ENCODE peak calls at places on chromosomes 12 and 14, in seven cellular contexts. Y is H1, H is K562, N is SK-N-SH, M is HepG2, F is GM12878, J is endothelial cell of umbilical vein. O is an unnamed sample.

GRCh38 chr14:61567838-61568571 is 127.3 kb upstream of the HIF1A start:
- DNase-seq in Y (no peak), H (no peak), N (no peak), M (no peak), F (no peak), J (no peak), O (no peak)

GRCh38 chr14:20626274-20626673 is 15.2 kb downstream of the OR6S1 start:
- DNase-seq in Y (no peak), H (no peak), N (no peak), M (no peak), F (no peak), J (no peak), O (no peak)

GRCh38 chr12:126726481-126727217 is 1540.3 kb upstream of the TMEM132C start:
- DNase-seq in Y (no peak), H (no peak), N (peak), M (no peak), F (no peak), J (no peak), O (no peak)

GRCh38 chr12:28777603-28778365 is 371.3 kb upstream of the FAR2 start:
- DNase-seq in Y (no peak), H (no peak), N (no peak), M (no peak), F (no peak), J (no peak), O (no peak)

GRCh38 chr14:103503296-103503695 is 19.3 kb downstream of the CKB start:
- DNase-seq in Y (no peak), H (no peak), N (no peak), M (no peak), F (no peak), J (no peak), O (no peak)

GRCh38 chr12:111193067-111193466 is 175.8 kb downstream of the PHETA1 start:
- DNase-seq in Y (no peak), H (no peak), N (no peak), M (no peak), F (no peak), J (no peak), O (no peak)

GRCh38 chr12:84661732-84662326 is 250.8 kb downstream of the SLC6A15 start:
- DNase-seq in Y (no peak), H (no peak), N (no peak), M (no peak), F (no peak), J (no peak), O (no peak)

GRCh38 chr12:111635524-111635923 is 36.4 kb upstream of the ATXN2 start:
- DNase-seq in Y (no peak), H (peak), N (no peak), M (no peak), F (no peak), J (no peak), O (no peak)

GRCh38 chr12:5088586-5089264 is 45.0 kb downstream of the KCNA5 start:
- DNase-seq in Y (no peak), H (no peak), N (peak), M (no peak), F (no peak), J (no peak), O (no peak)

GRCh38 chr12:125105600-125105999 is 40.4 kb downstream of the AACS start:
- DNase-seq in Y (no peak), H (no peak), N (no peak), M (no peak), F (no peak), J (no peak), O (no peak)

GRCh38 chr12:78431931-78432330 is 432.6 kb upstream of the SYT1 start:
- DNase-seq in Y (no peak), H (no peak), N (no peak), M (no peak), F (no peak), J (no peak), O (no peak)

GRCh38 chr12:97283297-97283696 is 179.3 kb upstream of the RMST start:
- DNase-seq in Y (no peak), H (peak), N (peak), M (no peak), F (no peak), J (no peak), O (no peak)

GRCh38 chr14:39229222-39229543 is 4.5 kb upstream of the MIA2 start:
- DNase-seq in Y (no peak), H (no peak), N (no peak), M (no peak), F (no peak), J (no peak), O (no peak)

GRCh38 chr14:69904246-69904645 is 25.0 kb downstream of the SMOC1 start:
- DNase-seq in Y (no peak), H (no peak), N (no peak), M (peak), F (no peak), J (no peak), O (no peak)

GRCh38 chr12:46246021-46246700 is 22.7 kb downstream of the SLC38A1 start:
- DNase-seq in Y (no peak), H (no peak), N (no peak), M (no peak), F (no peak), J (peak), O (no peak)

GRCh38 chr14:33839193-33840076 is 111.4 kb downstream of the EGLN3 start:
- DNase-seq in Y (no peak), H (peak), N (peak), M (peak), F (no peak), J (peak), O (peak)

GRCh38 chr12:97556201-97556824 is 93.7 kb downstream of the RMST start:
- DNase-seq in Y (no peak), H (no peak), N (peak), M (peak), F (no peak), J (peak), O (no peak)

GRCh38 chr12:114855678-114856077 is 171.7 kb upstream of the TBX3 start:
- DNase-seq in Y (no peak), H (no peak), N (no peak), M (no peak), F (no peak), J (no peak), O (no peak)

GRCh38 chr14:105891221-105891602 is 364.8 kb downstream of the TMEM121 start:
- DNase-seq in Y (no peak), H (peak), N (no peak), M (no peak), F (no peak), J (no peak), O (no peak)
- TF ChIP-seq MAX in Y (no peak), H (no peak), N (no peak), M (no peak), F (no peak), J (no peak), O (no peak)

GRCh38 chr14:99267871-99268775 is 3.9 kb downstream of the BCL11B start:
- DNase-seq in Y (no peak), H (no peak), N (no peak), M (no peak), F (no peak), J (no peak), O (no peak)
- TF ChIP-seq POLR2AphosphoS5 in Y (no peak), H (no peak), N (no peak), M (no peak), F (no peak), J (no peak), O (no peak)

DNA sequence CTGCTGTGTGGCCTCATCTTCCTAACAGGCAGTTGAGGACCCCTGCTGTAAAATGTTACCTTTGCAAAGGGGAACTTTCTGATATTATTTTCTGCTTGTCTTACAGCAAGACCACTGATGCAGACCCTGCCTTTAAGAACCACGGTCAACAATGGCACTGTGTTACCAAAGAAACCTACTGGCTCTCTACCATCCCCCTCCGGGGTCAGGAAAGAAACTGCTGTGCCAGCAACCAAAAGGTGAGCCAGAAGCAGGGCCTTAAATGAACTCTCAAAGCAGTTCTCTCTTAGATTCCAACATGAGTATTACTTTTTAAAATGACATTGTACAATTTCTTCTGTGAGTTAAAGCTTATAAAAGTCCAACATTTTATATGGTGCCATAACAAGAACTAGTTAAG is 72.2 kb downstream of the EML1 start:
- DNase-seq in Y (no peak), H (no peak), N (no peak), M (no peak), F (no peak), J (no peak), O (no peak)
- TF ChIP-seq MAX in Y (no peak), H (no peak), N (no peak), M (no peak), F (no peak), J (no peak), O (no peak)

DNA sequence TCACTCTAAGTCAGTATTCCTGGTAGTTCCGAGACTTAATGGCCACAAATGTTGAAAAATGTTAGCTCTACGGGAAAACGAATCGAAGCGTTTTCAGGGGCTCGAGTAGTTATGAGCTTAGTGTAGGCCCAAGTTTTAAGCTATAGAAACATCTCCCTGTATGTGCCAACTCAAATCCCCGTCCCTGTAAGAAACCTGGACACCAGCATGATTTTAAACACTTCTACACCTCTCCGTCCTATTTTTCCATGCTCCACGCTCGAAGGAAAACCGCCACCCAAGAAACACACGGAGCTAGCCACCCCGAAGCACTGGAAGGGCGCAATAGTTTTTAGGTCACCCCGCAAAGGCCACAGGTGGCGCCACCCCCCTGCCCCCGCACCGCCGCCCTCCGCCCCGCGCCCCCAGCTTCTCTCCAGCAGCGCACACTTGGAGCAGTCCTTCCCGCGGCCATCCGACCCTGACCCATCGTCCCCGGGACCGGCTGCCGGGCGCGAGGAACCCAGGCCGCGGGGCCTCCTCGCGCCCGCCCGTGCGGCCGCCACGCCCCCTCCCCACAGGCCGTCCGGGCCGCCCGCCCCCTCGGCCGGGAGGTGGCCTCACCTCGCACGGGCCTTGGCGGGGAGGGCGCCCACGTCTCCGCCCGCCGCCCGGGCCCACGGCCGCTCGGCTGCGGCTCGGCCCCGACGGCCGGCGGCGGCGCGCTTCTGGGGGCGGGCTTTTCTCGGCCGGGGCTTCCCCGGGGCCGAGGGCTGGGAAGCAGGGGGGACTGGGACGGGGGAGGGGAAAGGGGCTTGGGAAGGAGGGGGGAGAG is 519 bp downstream of the R3HDM2 start:
- DNase-seq in Y (no peak), H (peak), N (no peak), M (no peak), F (no peak), J (peak), O (no peak)
- TF ChIP-seq POLR2AphosphoS5 in Y (peak), H (peak), N (no peak), M (no peak), F (no peak), J (no peak), O (no peak)

GRCh38 chr14:55964081-55964480 is 154.1 kb upstream of the PELI2 start:
- DNase-seq in Y (no peak), H (no peak), N (no peak), M (no peak), F (no peak), J (no peak), O (no peak)

GRCh38 chr14:55973285-55973800 is 144.9 kb upstream of the PELI2 start:
- DNase-seq in Y (no peak), H (no peak), N (no peak), M (no peak), F (no peak), J (no peak), O (no peak)

GRCh38 chr14:55965851-55966250 is 152.4 kb upstream of the PELI2 start:
- DNase-seq in Y (no peak), H (no peak), N (no peak), M (no peak), F (no peak), J (no peak), O (no peak)

GRCh38 chr14:55974046-55974582 is 144.1 kb upstream of the PELI2 start:
- DNase-seq in Y (no peak), H (no peak), N (no peak), M (no peak), F (no peak), J (no peak), O (no peak)

DNA sequence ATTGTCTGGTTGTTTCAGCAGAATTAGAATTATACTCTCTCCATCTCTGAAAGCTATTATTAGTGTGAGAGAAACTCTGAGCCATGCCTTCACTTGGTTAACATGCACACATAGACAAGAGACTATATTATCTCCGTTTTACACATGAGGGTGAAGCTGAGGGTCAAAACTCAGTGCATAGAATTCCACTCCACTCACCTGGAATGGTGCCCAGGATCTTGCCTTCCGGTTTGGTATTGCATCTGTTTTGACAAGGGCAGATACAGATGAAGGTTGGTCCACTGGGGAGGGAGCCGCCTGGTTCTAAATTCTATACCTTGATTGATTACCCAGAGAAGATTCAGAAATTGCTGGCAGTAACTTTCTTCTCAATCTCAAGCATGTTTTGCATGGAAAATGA is 149.5 kb upstream of the PELI2 start:
- DNase-seq in Y (no peak), H (no peak), N (no peak), M (no peak), F (no peak), J (no peak), O (no peak)
- TF ChIP-seq MAX in Y (no peak), H (no peak), N (no peak), M (no peak), F (no peak), J (no peak), O (no peak)

DNA sequence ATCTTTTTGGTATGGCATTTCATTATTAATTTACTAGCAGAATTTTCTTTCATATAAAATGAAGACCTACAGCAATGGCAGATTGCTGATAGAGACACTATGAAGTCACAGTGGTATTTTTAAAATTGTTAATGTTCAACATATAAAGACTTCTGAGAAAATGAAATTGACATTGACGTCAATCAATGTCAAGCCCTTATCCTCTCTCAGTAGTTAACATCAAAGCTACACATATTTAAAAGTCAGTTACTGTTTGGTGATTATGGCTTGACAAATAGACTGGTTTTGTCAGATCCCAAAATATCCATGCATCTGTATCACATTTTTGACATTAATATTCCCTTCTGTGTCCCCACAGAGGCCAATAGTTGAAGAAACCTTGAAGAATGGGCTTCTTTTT is 1069.1 kb upstream of the SEL1L start:
- DNase-seq in Y (no peak), H (no peak), N (no peak), M (no peak), F (no peak), J (no peak), O (no peak)
- TF ChIP-seq POLR2AphosphoS5 in Y (no peak), H (no peak), N (no peak), M (no peak), F (no peak), J (no peak), O (no peak)

GRCh38 chr14:74475678-74476077 is 17.4 kb downstream of the NPC2 start:
- DNase-seq in Y (no peak), H (no peak), N (no peak), M (no peak), F (no peak), J (no peak), O (no peak)
- TF ChIP-seq MAX in Y (no peak), H (no peak), N (no peak), M (no peak), F (no peak), J (no peak), O (no peak)

DNA sequence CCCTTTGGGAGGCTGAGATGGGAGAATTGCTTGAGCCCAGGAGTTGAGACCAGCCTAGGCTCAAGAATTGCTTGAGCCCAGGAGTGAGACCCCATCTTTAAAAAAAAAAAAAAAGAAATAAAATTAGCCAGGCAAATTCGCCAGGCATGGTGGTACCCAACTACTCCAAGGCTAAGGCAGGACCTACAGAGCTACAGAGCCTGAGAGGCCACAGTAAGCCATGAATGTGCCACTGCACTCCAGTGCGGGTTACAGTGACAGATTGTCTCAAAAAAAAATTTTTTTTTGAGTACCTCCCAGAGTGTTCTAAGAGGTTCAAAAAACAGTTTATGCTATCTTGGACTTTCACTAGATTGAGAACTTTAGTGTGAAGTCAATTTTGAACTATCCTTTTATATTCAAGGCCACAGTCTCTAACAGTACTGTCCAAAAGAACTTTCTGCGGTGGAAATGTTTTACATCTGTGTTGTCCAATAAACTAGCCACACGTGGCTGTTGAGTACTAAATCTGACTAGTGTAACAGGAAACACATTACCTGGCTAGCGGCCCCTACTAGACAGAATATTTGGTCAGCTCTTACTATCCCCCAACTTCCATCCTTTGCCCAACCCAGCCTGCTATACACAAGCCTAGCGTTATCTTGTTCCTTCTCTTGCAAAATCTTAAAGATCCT is 2.4 kb downstream of the RPL36AL start:
- DNase-seq in Y (no peak), H (no peak), N (no peak), M (no peak), F (no peak), J (no peak), O (no peak)
- TF ChIP-seq POLR2AphosphoS5 in Y (no peak), H (peak), N (no peak), M (no peak), F (peak), J (no peak), O (no peak)